ENCODE peak calls at places on chromosomes 2 and 18, in six cellular contexts. A is prostate gland, K is NB4, D is HepG2, M is heart left ventricle, C is uterus. T is an unnamed sample.

GRCh38 chr2:139744273-139744672 is 964.1 kb upstream of the NXPH2 start:
- DNase-seq in M (no peak), C (no peak), A (no peak), K (no peak), D (no peak), T (no peak)

GRCh38 chr18:42508683-42509347 is 553.8 kb downstream of the PIK3C3 start:
- DNase-seq in C (no peak), M (no peak), D (no peak), A (no peak), K (no peak), T (no peak)

GRCh38 chr2:6073260-6074141 is 381.3 kb downstream of the SOX11 start:
- DNase-seq in K (no peak), D (no peak), C (no peak), M (peak; percentile 15), A (no peak), T (no peak)

GRCh38 chr2:119282966-119283511 is 59.4 kb downstream of the STEAP3 start:
- DNase-seq in A (peak; percentile 75), M (peak; percentile 62), K (no peak), C (no peak), D (no peak), T (peak; percentile 79)

GRCh38 chr2:96176661-96177060 is 31.4 kb upstream of the DUSP2 start:
- DNase-seq in C (no peak), A (no peak), M (no peak), K (no peak), D (no peak), T (no peak)

GRCh38 chr2:170999654-171000053 is 70.6 kb downstream of the GORASP2 start:
- DNase-seq in C (no peak), M (no peak), A (no peak), K (no peak), D (no peak), T (no peak)

GRCh38 chr2:224359569-224359968 is 42.3 kb downstream of the FAM124B start:
- DNase-seq in A (no peak), C (no peak), D (peak; percentile 16), K (peak; percentile 24), M (no peak), T (no peak)

GRCh38 chr2:160911258-160911657 is 249.0 kb upstream of the TANK start:
- DNase-seq in C (no peak), D (no peak), M (no peak), A (no peak), K (no peak), T (no peak)

GRCh38 chr2:44759823-44760222 is 181.7 kb upstream of the SIX3 start:
- DNase-seq in A (no peak), K (no peak), C (no peak), D (peak; percentile 75), M (no peak), T (no peak)

GRCh38 chr2:173448938-173449471 is 94.3 kb downstream of the CDCA7 start:
- DNase-seq in A (peak; percentile 63), M (peak; percentile 83), D (peak; percentile 87), C (peak; percentile 66), K (peak; percentile 93), T (peak; percentile 84)

GRCh38 chr18:79309572-79310278 is 86.0 kb upstream of the NFATC1 start:
- DNase-seq in M (no peak), K (no peak), C (no peak), D (no peak), A (no peak), T (no peak)

GRCh38 chr18:24010673-24011072 is 3.9 kb upstream of the TTC39C start:
- DNase-seq in D (no peak), M (no peak), K (no peak), A (no peak), C (no peak), T (no peak)

GRCh38 chr2:113173563-113174368 is at the start of gene PSD4:
- DNase-seq in K (peak; percentile 99), A (no peak), D (no peak), M (peak; percentile 47), C (no peak), T (peak; percentile 59)

DNA sequence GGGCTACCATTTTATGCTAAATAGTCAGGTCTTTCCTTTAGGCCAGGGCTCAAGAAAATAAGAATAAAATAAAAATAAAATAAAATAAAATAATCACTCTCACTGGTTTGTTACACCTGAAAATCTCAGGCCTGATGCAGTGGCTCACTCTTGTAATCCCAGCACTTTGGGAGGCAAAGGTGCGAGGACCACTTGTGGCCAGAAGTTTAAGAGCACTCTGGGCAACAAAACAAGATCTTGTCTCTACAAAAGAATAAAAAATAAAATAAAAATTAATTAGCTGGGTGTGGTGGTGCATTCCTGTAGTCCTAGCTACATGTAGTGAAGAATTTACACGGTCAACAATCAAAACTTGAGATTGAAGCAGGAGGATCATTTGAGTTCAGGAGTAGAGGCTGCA is 159.4 kb downstream of the NRXN1 start:
- DNase-seq in A (no peak), M (no peak), C (no peak), K (no peak), D (no peak), T (no peak)
- TF ChIP-seq CTCF in A (no peak), M (no peak), C (no peak), K (no peak), D (no peak), T (no peak)

DNA sequence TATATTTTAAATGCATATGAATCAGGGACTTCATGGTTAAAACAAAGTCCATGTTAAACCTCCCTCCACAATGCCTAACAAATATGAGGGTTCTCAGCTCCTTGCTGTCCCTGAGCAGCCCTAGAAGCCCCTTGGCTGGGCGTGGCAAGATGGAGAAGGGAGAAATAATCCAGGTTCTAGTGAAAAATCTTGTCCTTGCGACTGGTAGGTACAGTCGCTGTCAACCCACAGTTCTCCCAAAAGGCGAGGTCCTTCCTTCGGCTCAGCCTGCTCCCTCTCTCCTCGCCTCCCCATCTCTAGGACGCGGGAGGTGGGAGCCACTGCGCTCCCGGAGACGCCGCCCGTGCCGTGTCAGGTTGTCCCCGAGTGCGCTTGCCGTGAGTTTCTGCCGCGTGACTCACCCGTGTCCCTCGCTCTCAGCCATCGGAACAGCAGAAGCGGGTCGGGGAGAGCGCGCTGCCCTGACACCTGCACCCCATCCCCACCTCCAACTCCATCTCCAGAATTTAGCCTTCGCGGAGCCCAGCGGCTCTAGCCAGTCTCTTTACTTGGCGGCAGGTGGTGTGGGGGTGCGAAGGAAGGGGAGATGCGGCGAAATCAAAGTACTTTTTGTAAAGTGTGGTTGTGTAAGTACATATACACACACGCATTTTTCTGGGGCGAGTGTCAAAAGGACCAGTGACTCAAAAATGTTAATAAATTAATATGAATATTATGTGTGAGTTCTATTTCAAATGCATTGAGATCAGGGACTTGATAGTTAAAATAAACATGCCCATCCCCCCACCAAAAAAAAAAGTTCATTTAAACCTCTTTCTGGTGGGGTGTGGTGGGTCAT is 65.1 kb upstream of the TMEM17 start:
- DNase-seq in C (peak; percentile 16), A (peak; percentile 6), D (no peak), K (no peak), M (no peak), T (peak; percentile 49)
- TF ChIP-seq POLR2A in C (no peak), A (no peak), D (no peak), K (no peak), M (no peak), T (no peak)

GRCh38 chr2:136131484-136131960 is 13.6 kb upstream of the CXCR4 start:
- DNase-seq in C (no peak), D (no peak), K (no peak), A (no peak), M (no peak), T (no peak)
- TF ChIP-seq CTCF in C (no peak), D (no peak), K (no peak), A (no peak), M (no peak), T (no peak)

GRCh38 chr2:226837787-226838603 is 2.1 kb downstream of the RHBDD1 start:
- DNase-seq in C (no peak), K (peak; percentile 41), M (no peak), D (no peak), A (no peak), T (no peak)

GRCh38 chr2:226837334-226837733 is 1.5 kb downstream of the RHBDD1 start:
- DNase-seq in C (no peak), M (no peak), D (no peak), K (no peak), A (no peak), T (no peak)

GRCh38 chr2:226836548-226836885 is 663 bp downstream of the RHBDD1 start:
- DNase-seq in D (no peak), A (no peak), C (no peak), M (no peak), K (no peak), T (no peak)

GRCh38 chr2:226835420-226835795 is 446 bp upstream of the RHBDD1 start:
- DNase-seq in M (no peak), D (no peak), C (no peak), K (no peak), A (no peak), T (no peak)

DNA sequence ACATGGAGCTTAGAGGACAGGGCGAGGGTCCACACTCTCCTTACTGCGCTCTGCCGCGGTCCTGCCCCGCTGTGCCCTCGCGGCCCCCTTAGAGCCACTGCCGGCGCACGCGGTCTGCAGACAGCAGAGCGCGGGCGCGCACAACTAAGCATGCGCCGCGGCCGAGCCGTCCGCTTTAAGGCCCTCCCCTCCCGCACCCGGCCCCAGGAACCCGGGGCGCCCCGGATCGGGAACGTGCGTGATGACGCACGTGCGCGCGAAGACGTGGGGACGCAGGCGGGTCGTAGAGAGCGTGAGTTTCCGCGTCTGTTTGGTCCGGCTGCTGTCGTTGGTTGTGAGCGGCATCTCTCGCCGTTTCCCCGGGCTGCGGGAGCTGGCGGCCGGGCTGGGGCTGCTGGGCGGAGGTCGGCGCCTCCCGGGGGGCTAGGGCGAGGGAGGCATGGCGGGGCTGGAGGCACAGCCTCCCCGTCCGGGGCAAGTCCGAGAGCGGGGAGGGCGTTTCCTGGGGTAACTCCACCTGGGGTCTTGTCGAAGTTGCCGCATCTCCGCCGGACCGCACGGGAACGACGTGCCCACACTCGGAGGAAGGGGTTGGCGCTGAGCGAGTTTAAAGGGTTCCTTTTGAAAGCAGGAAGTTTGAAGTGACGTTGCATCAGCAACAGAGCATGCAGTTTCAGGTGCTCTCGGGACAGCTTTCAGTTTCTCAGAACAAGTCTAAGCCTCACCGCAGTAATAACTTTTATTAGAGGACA is at the start of gene RHBDD1:
- DNase-seq in D (peak; percentile 62), M (peak; percentile 95), C (peak; percentile 93), A (peak; percentile 89), K (peak; percentile 98), T (peak; percentile 96)
- TF ChIP-seq POLR2A in D (peak; percentile 77), M (peak; percentile 90), C (peak; percentile 76), A (peak; percentile 70), K (peak; percentile 75), T (peak; percentile 69)

DNA sequence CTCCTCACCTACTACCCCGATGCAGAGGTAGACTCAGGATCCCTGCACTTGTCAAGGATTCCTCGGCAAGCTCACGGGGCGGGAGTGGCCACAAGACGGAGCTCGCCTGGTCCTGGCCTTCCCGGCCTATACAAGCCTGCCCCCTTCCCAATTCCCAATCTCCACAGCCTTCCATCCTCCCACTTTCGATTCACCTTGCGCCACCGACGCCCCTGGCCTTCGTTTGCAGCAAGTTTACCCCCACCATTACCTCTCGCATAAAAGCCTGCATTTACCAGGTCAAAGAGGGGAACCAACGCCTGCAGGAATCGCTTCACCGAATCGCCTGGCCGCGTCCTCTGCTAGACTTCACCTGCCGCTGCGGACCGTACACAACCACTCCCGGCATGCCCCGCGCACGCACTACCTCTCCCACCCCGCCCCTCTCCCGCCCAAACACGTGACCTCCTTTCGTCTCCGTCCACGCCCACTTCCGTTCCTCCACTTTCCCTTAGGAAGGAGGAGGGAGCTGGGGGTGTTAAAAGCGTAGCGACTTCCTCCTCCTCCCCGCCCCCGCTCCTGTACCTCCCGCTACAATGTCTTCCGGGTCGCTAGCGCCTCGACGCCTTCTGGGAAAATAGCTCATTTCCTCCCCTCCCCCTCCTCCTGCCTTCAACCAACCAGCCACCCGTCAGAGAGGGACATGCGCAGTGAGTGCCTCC is at the start of gene ORC4:
- DNase-seq in M (peak; percentile 99), D (peak; percentile 100), C (peak; percentile 97), A (peak; percentile 100), K (peak; percentile 99), T (peak; percentile 99)
- TF ChIP-seq CTCF in M (peak; percentile 7), D (peak; percentile 89), C (peak; percentile 2), A (peak; percentile 48), K (peak; percentile 22), T (no peak)

GRCh38 chr2:219001577-219002394 is 8.6 kb upstream of the CRYBA2 start:
- DNase-seq in A (peak; percentile 93), M (no peak), D (peak; percentile 93), C (no peak), K (no peak), T (peak; percentile 95)
- TF ChIP-seq POLR2A in A (peak; percentile 78), M (no peak), D (no peak), C (no peak), K (no peak), T (no peak)

T was measured in stomach.